ENCODE peak calls at places on chromosomes 12 and 14, in nine cellular contexts. One of them, this sample, is unnamed.
A peak's percentile ranks its signal among the peaks of the same experiment; 100 is the strongest.

GRCh38 chr12:104213952-104214351 is 1.6 kb upstream of the TXNRD1 start:
- DNase-seq in adrenal gland: no peak
- DNase-seq in activated T-cell treated with anti-CD3 and anti-CD28 coated beads, Interleukin-2, amount 50 U/mL, for 72 hours: no peak
- DNase-seq in amniotic stem cell: no peak
- DNase-seq in substantia nigra: no peak
- DNase-seq in HEK293T: no peak
- DNase-seq in NCI-H2107: no peak
- DNase-seq in brain microvascular endothelial cell: peak; percentile 14
- DNase-seq in Daoy: peak; percentile 71
- DNase-seq in this sample: no peak

GRCh38 chr12:40058721-40059190 is 47.1 kb downstream of the SLC2A13 start:
- DNase-seq in adrenal gland: no peak
- DNase-seq in activated T-cell treated with anti-CD3 and anti-CD28 coated beads, Interleukin-2, amount 50 U/mL, for 72 hours: no peak
- DNase-seq in amniotic stem cell: no peak
- DNase-seq in substantia nigra: no peak
- DNase-seq in HEK293T: no peak
- DNase-seq in NCI-H2107: no peak
- DNase-seq in brain microvascular endothelial cell: peak; percentile 1
- DNase-seq in Daoy: peak; percentile 8
- DNase-seq in this sample: no peak

GRCh38 chr12:127162902-127163301 is 1104.1 kb upstream of the TMEM132C start:
- DNase-seq in adrenal gland: no peak
- DNase-seq in activated T-cell treated with anti-CD3 and anti-CD28 coated beads, Interleukin-2, amount 50 U/mL, for 72 hours: peak; percentile 38
- DNase-seq in amniotic stem cell: no peak
- DNase-seq in substantia nigra: no peak
- DNase-seq in HEK293T: no peak
- DNase-seq in NCI-H2107: no peak
- DNase-seq in brain microvascular endothelial cell: peak; percentile 76
- DNase-seq in Daoy: peak; percentile 77
- DNase-seq in this sample: no peak

GRCh38 chr12:24285413-24285812 is 335.9 kb upstream of the SOX5 start:
- DNase-seq in adrenal gland: no peak
- DNase-seq in activated T-cell treated with anti-CD3 and anti-CD28 coated beads, Interleukin-2, amount 50 U/mL, for 72 hours: no peak
- DNase-seq in amniotic stem cell: no peak
- DNase-seq in substantia nigra: no peak
- DNase-seq in HEK293T: no peak
- DNase-seq in NCI-H2107: no peak
- DNase-seq in brain microvascular endothelial cell: no peak
- DNase-seq in Daoy: no peak
- DNase-seq in this sample: no peak

GRCh38 chr12:92065018-92065499 is 80.6 kb downstream of the BTG1 start:
- DNase-seq in adrenal gland: peak; percentile 27
- DNase-seq in activated T-cell treated with anti-CD3 and anti-CD28 coated beads, Interleukin-2, amount 50 U/mL, for 72 hours: peak; percentile 72
- DNase-seq in amniotic stem cell: no peak
- DNase-seq in substantia nigra: no peak
- DNase-seq in HEK293T: no peak
- DNase-seq in NCI-H2107: no peak
- DNase-seq in brain microvascular endothelial cell: no peak
- DNase-seq in Daoy: peak; percentile 52
- DNase-seq in this sample: no peak

GRCh38 chr14:21025374-21026151 is 702 bp upstream of the NDRG2 start:
- DNase-seq in adrenal gland: peak; percentile 77
- DNase-seq in activated T-cell treated with anti-CD3 and anti-CD28 coated beads, Interleukin-2, amount 50 U/mL, for 72 hours: no peak
- DNase-seq in amniotic stem cell: no peak
- DNase-seq in substantia nigra: peak; percentile 80
- DNase-seq in HEK293T: no peak
- DNase-seq in NCI-H2107: no peak
- DNase-seq in brain microvascular endothelial cell: no peak
- DNase-seq in Daoy: peak; percentile 16
- DNase-seq in this sample: no peak

GRCh38 chr14:75831455-75831854 is 150.3 kb downstream of the TGFB3 start:
- DNase-seq in adrenal gland: no peak
- DNase-seq in activated T-cell treated with anti-CD3 and anti-CD28 coated beads, Interleukin-2, amount 50 U/mL, for 72 hours: peak; percentile 18
- DNase-seq in amniotic stem cell: no peak
- DNase-seq in substantia nigra: no peak
- DNase-seq in HEK293T: no peak
- DNase-seq in NCI-H2107: no peak
- DNase-seq in brain microvascular endothelial cell: peak; percentile 56
- DNase-seq in Daoy: peak; percentile 88
- DNase-seq in this sample: no peak

GRCh38 chr12:120064054-120064940 is 52.3 kb downstream of the RAB35 start:
- DNase-seq in adrenal gland: no peak
- DNase-seq in activated T-cell treated with anti-CD3 and anti-CD28 coated beads, Interleukin-2, amount 50 U/mL, for 72 hours: no peak
- DNase-seq in amniotic stem cell: no peak
- DNase-seq in substantia nigra: no peak
- DNase-seq in HEK293T: no peak
- DNase-seq in NCI-H2107: no peak
- DNase-seq in brain microvascular endothelial cell: no peak
- DNase-seq in Daoy: no peak
- DNase-seq in this sample: no peak

GRCh38 chr12:104223599-104224168 is 8.1 kb downstream of the TXNRD1 start:
- DNase-seq in adrenal gland: no peak
- DNase-seq in activated T-cell treated with anti-CD3 and anti-CD28 coated beads, Interleukin-2, amount 50 U/mL, for 72 hours: no peak
- DNase-seq in amniotic stem cell: no peak
- DNase-seq in substantia nigra: no peak
- DNase-seq in HEK293T: no peak
- DNase-seq in NCI-H2107: no peak
- DNase-seq in brain microvascular endothelial cell: no peak
- DNase-seq in Daoy: no peak
- DNase-seq in this sample: no peak

GRCh38 chr12:76020731-76021672 is 10.6 kb downstream of the PHLDA1 start:
- DNase-seq in adrenal gland: peak; percentile 52
- DNase-seq in activated T-cell treated with anti-CD3 and anti-CD28 coated beads, Interleukin-2, amount 50 U/mL, for 72 hours: peak; percentile 81
- DNase-seq in amniotic stem cell: peak; percentile 83
- DNase-seq in substantia nigra: no peak
- DNase-seq in HEK293T: no peak
- DNase-seq in NCI-H2107: no peak
- DNase-seq in brain microvascular endothelial cell: peak; percentile 98
- DNase-seq in Daoy: peak; percentile 96
- DNase-seq in this sample: no peak

GRCh38 chr12:124681779-124682391 is 114.5 kb upstream of the NCOR2 start:
- DNase-seq in adrenal gland: peak; percentile 47
- DNase-seq in activated T-cell treated with anti-CD3 and anti-CD28 coated beads, Interleukin-2, amount 50 U/mL, for 72 hours: no peak
- DNase-seq in amniotic stem cell: no peak
- DNase-seq in substantia nigra: no peak
- DNase-seq in HEK293T: no peak
- DNase-seq in NCI-H2107: no peak
- DNase-seq in brain microvascular endothelial cell: peak; percentile 55
- DNase-seq in Daoy: peak; percentile 77
- DNase-seq in this sample: peak; percentile 53

GRCh38 chr12:98678236-98678945 is 33.3 kb downstream of the APAF1 start:
- DNase-seq in adrenal gland: no peak
- DNase-seq in activated T-cell treated with anti-CD3 and anti-CD28 coated beads, Interleukin-2, amount 50 U/mL, for 72 hours: no peak
- DNase-seq in amniotic stem cell: no peak
- DNase-seq in substantia nigra: no peak
- DNase-seq in HEK293T: no peak
- DNase-seq in NCI-H2107: no peak
- DNase-seq in brain microvascular endothelial cell: no peak
- DNase-seq in Daoy: no peak
- DNase-seq in this sample: no peak

GRCh38 chr12:82182601-82183000 is 175.6 kb downstream of the CCDC59 start:
- DNase-seq in adrenal gland: no peak
- DNase-seq in activated T-cell treated with anti-CD3 and anti-CD28 coated beads, Interleukin-2, amount 50 U/mL, for 72 hours: no peak
- DNase-seq in amniotic stem cell: no peak
- DNase-seq in substantia nigra: no peak
- DNase-seq in HEK293T: no peak
- DNase-seq in NCI-H2107: no peak
- DNase-seq in brain microvascular endothelial cell: peak; percentile 1
- DNase-seq in Daoy: peak; percentile 2
- DNase-seq in this sample: no peak

GRCh38 chr12:79547044-79547734 is 143.6 kb downstream of the PAWR start:
- DNase-seq in adrenal gland: no peak
- DNase-seq in activated T-cell treated with anti-CD3 and anti-CD28 coated beads, Interleukin-2, amount 50 U/mL, for 72 hours: no peak
- DNase-seq in amniotic stem cell: peak; percentile 73
- DNase-seq in substantia nigra: no peak
- DNase-seq in HEK293T: no peak
- DNase-seq in NCI-H2107: no peak
- DNase-seq in brain microvascular endothelial cell: peak; percentile 65
- DNase-seq in Daoy: peak; percentile 95
- DNase-seq in this sample: no peak

GRCh38 chr12:6563448-6564050 is 4.5 kb downstream of the NOP2 start:
- DNase-seq in adrenal gland: no peak
- DNase-seq in activated T-cell treated with anti-CD3 and anti-CD28 coated beads, Interleukin-2, amount 50 U/mL, for 72 hours: peak; percentile 71
- DNase-seq in amniotic stem cell: no peak
- DNase-seq in substantia nigra: no peak
- DNase-seq in HEK293T: peak; percentile 59
- DNase-seq in NCI-H2107: peak; percentile 26
- DNase-seq in brain microvascular endothelial cell: no peak
- DNase-seq in Daoy: peak; percentile 50
- DNase-seq in this sample: peak; percentile 77

GRCh38 chr14:33682746-33683145 is 268.1 kb downstream of the EGLN3 start:
- DNase-seq in adrenal gland: peak; percentile 67
- DNase-seq in activated T-cell treated with anti-CD3 and anti-CD28 coated beads, Interleukin-2, amount 50 U/mL, for 72 hours: no peak
- DNase-seq in amniotic stem cell: no peak
- DNase-seq in substantia nigra: no peak
- DNase-seq in HEK293T: no peak
- DNase-seq in NCI-H2107: no peak
- DNase-seq in brain microvascular endothelial cell: peak; percentile 83
- DNase-seq in Daoy: peak; percentile 89
- DNase-seq in this sample: no peak

GRCh38 chr14:100540141-100540925 is 46.9 kb downstream of the BEGAIN start:
- DNase-seq in adrenal gland: no peak
- DNase-seq in activated T-cell treated with anti-CD3 and anti-CD28 coated beads, Interleukin-2, amount 50 U/mL, for 72 hours: no peak
- DNase-seq in amniotic stem cell: no peak
- DNase-seq in substantia nigra: no peak
- DNase-seq in HEK293T: peak; percentile 35
- DNase-seq in NCI-H2107: no peak
- DNase-seq in brain microvascular endothelial cell: no peak
- DNase-seq in Daoy: peak; percentile 53
- DNase-seq in this sample: peak; percentile 64

GRCh38 chr12:88145567-88146347 is 3.6 kb downstream of the TMTC3 start:
- DNase-seq in adrenal gland: no peak
- DNase-seq in activated T-cell treated with anti-CD3 and anti-CD28 coated beads, Interleukin-2, amount 50 U/mL, for 72 hours: no peak
- DNase-seq in amniotic stem cell: no peak
- DNase-seq in substantia nigra: no peak
- DNase-seq in HEK293T: no peak
- DNase-seq in NCI-H2107: no peak
- DNase-seq in brain microvascular endothelial cell: no peak
- DNase-seq in Daoy: no peak
- DNase-seq in this sample: no peak

GRCh38 chr12:84596276-84596675 is 316.3 kb downstream of the SLC6A15 start:
- DNase-seq in adrenal gland: no peak
- DNase-seq in activated T-cell treated with anti-CD3 and anti-CD28 coated beads, Interleukin-2, amount 50 U/mL, for 72 hours: no peak
- DNase-seq in amniotic stem cell: no peak
- DNase-seq in substantia nigra: no peak
- DNase-seq in HEK293T: no peak
- DNase-seq in NCI-H2107: no peak
- DNase-seq in brain microvascular endothelial cell: no peak
- DNase-seq in Daoy: no peak
- DNase-seq in this sample: no peak

GRCh38 chr12:5377997-5378596 is 53.8 kb upstream of the NTF3 start:
- DNase-seq in adrenal gland: no peak
- DNase-seq in activated T-cell treated with anti-CD3 and anti-CD28 coated beads, Interleukin-2, amount 50 U/mL, for 72 hours: no peak
- DNase-seq in amniotic stem cell: no peak
- DNase-seq in substantia nigra: no peak
- DNase-seq in HEK293T: no peak
- DNase-seq in NCI-H2107: peak; percentile 24
- DNase-seq in brain microvascular endothelial cell: no peak
- DNase-seq in Daoy: peak; percentile 29
- DNase-seq in this sample: no peak

GRCh38 chr12:54535474-54535873 is 13.9 kb upstream of the PDE1B start:
- DNase-seq in adrenal gland: no peak
- DNase-seq in activated T-cell treated with anti-CD3 and anti-CD28 coated beads, Interleukin-2, amount 50 U/mL, for 72 hours: no peak
- DNase-seq in amniotic stem cell: no peak
- DNase-seq in substantia nigra: no peak
- DNase-seq in HEK293T: no peak
- DNase-seq in NCI-H2107: no peak
- DNase-seq in brain microvascular endothelial cell: no peak
- DNase-seq in Daoy: no peak
- DNase-seq in this sample: no peak

GRCh38 chr12:101694297-101694848 is 3.1 kb upstream of the CHPT1 start:
- DNase-seq in adrenal gland: no peak
- DNase-seq in activated T-cell treated with anti-CD3 and anti-CD28 coated beads, Interleukin-2, amount 50 U/mL, for 72 hours: no peak
- DNase-seq in amniotic stem cell: no peak
- DNase-seq in substantia nigra: no peak
- DNase-seq in HEK293T: no peak
- DNase-seq in NCI-H2107: no peak
- DNase-seq in brain microvascular endothelial cell: no peak
- DNase-seq in Daoy: no peak
- DNase-seq in this sample: no peak

GRCh38 chr14:75559451-75560187 is 18.8 kb upstream of the FLVCR2 start:
- DNase-seq in adrenal gland: peak; percentile 35
- DNase-seq in activated T-cell treated with anti-CD3 and anti-CD28 coated beads, Interleukin-2, amount 50 U/mL, for 72 hours: peak; percentile 86
- DNase-seq in amniotic stem cell: no peak
- DNase-seq in substantia nigra: no peak
- DNase-seq in HEK293T: no peak
- DNase-seq in NCI-H2107: peak; percentile 90
- DNase-seq in brain microvascular endothelial cell: no peak
- DNase-seq in Daoy: peak; percentile 69
- DNase-seq in this sample: peak; percentile 40

GRCh38 chr12:132174015-132174660 is 29.9 kb downstream of the NOC4L start:
- DNase-seq in adrenal gland: no peak
- DNase-seq in activated T-cell treated with anti-CD3 and anti-CD28 coated beads, Interleukin-2, amount 50 U/mL, for 72 hours: no peak
- DNase-seq in amniotic stem cell: no peak
- DNase-seq in substantia nigra: no peak
- DNase-seq in HEK293T: no peak
- DNase-seq in NCI-H2107: no peak
- DNase-seq in brain microvascular endothelial cell: no peak
- DNase-seq in Daoy: no peak
- DNase-seq in this sample: no peak

GRCh38 chr12:107439101-107439738 is 246.4 kb upstream of the PWP1 start:
- DNase-seq in adrenal gland: no peak
- DNase-seq in activated T-cell treated with anti-CD3 and anti-CD28 coated beads, Interleukin-2, amount 50 U/mL, for 72 hours: no peak
- DNase-seq in amniotic stem cell: no peak
- DNase-seq in substantia nigra: no peak
- DNase-seq in HEK293T: no peak
- DNase-seq in NCI-H2107: no peak
- DNase-seq in brain microvascular endothelial cell: no peak
- DNase-seq in Daoy: no peak
- DNase-seq in this sample: no peak

GRCh38 chr14:77541905-77542304 is 43.3 kb upstream of the ISM2 start:
- DNase-seq in adrenal gland: no peak
- DNase-seq in activated T-cell treated with anti-CD3 and anti-CD28 coated beads, Interleukin-2, amount 50 U/mL, for 72 hours: no peak
- DNase-seq in amniotic stem cell: no peak
- DNase-seq in substantia nigra: no peak
- DNase-seq in HEK293T: no peak
- DNase-seq in NCI-H2107: no peak
- DNase-seq in brain microvascular endothelial cell: no peak
- DNase-seq in Daoy: no peak
- DNase-seq in this sample: no peak

GRCh38 chr14:89681086-89682018 is 264.3 kb upstream of the FOXN3 start:
- DNase-seq in adrenal gland: no peak
- DNase-seq in activated T-cell treated with anti-CD3 and anti-CD28 coated beads, Interleukin-2, amount 50 U/mL, for 72 hours: peak; percentile 50
- DNase-seq in amniotic stem cell: no peak
- DNase-seq in substantia nigra: no peak
- DNase-seq in HEK293T: no peak
- DNase-seq in NCI-H2107: no peak
- DNase-seq in brain microvascular endothelial cell: no peak
- DNase-seq in Daoy: no peak
- DNase-seq in this sample: no peak

GRCh38 chr14:20684662-20685456 is 499 bp downstream of the RNASE4 start:
- DNase-seq in adrenal gland: peak; percentile 25
- DNase-seq in activated T-cell treated with anti-CD3 and anti-CD28 coated beads, Interleukin-2, amount 50 U/mL, for 72 hours: no peak
- DNase-seq in amniotic stem cell: peak; percentile 18
- DNase-seq in substantia nigra: no peak
- DNase-seq in HEK293T: no peak
- DNase-seq in NCI-H2107: no peak
- DNase-seq in brain microvascular endothelial cell: peak; percentile 38
- DNase-seq in Daoy: peak; percentile 19
- DNase-seq in this sample: no peak

GRCh38 chr12:65280306-65280705 is 1.8 kb downstream of the MSRB3 start:
- DNase-seq in adrenal gland: no peak
- DNase-seq in activated T-cell treated with anti-CD3 and anti-CD28 coated beads, Interleukin-2, amount 50 U/mL, for 72 hours: no peak
- DNase-seq in amniotic stem cell: no peak
- DNase-seq in substantia nigra: no peak
- DNase-seq in HEK293T: no peak
- DNase-seq in NCI-H2107: no peak
- DNase-seq in brain microvascular endothelial cell: peak; percentile 18
- DNase-seq in Daoy: no peak
- DNase-seq in this sample: no peak

GRCh38 chr14:100384819-100385813 is 62.0 kb downstream of the SLC25A47 start:
- DNase-seq in adrenal gland: no peak
- DNase-seq in activated T-cell treated with anti-CD3 and anti-CD28 coated beads, Interleukin-2, amount 50 U/mL, for 72 hours: no peak
- DNase-seq in amniotic stem cell: peak; percentile 17
- DNase-seq in substantia nigra: no peak
- DNase-seq in HEK293T: no peak
- DNase-seq in NCI-H2107: peak; percentile 61
- DNase-seq in brain microvascular endothelial cell: peak; percentile 60
- DNase-seq in Daoy: peak; percentile 67
- DNase-seq in this sample: no peak

GRCh38 chr14:61335876-61336275 is 14.5 kb downstream of the PRKCH start:
- DNase-seq in adrenal gland: no peak
- DNase-seq in activated T-cell treated with anti-CD3 and anti-CD28 coated beads, Interleukin-2, amount 50 U/mL, for 72 hours: no peak
- DNase-seq in amniotic stem cell: no peak
- DNase-seq in substantia nigra: no peak
- DNase-seq in HEK293T: no peak
- DNase-seq in NCI-H2107: no peak
- DNase-seq in brain microvascular endothelial cell: no peak
- DNase-seq in Daoy: no peak
- DNase-seq in this sample: no peak

This sample was measured in BE2C.